ENCODE peak calls at places on chromosomes 5 and 9, in six cellular contexts. F, Y, D, A, N and E are unnamed samples.

GRCh38 chr9:128805661-128806060 is 12.6 kb upstream of the ENDOG start:
- DNase-seq in F (no peak), Y (no peak), D (no peak), A (no peak), N (no peak), E (no peak)

GRCh38 chr5:64160196-64160595 is 5.4 kb upstream of the RNF180 start:
- DNase-seq in F (no peak), Y (no peak), D (no peak), A (no peak), N (peak), E (no peak)

GRCh38 chr5:74261906-74262305 is 378.6 kb downstream of the ENC1 start:
- DNase-seq in F (no peak), Y (no peak), D (no peak), A (no peak), N (no peak), E (no peak)

GRCh38 chr9:16627967-16628366 is 242.5 kb downstream of the BNC2 start:
- DNase-seq in F (no peak), Y (no peak), D (no peak), A (no peak), N (no peak), E (no peak)

GRCh38 chr9:111805841-111806241 is 11.1 kb upstream of the SHOC1 start:
- DNase-seq in F (no peak), Y (no peak), D (no peak), A (no peak), N (peak), E (no peak)

GRCh38 chr9:105846825-105847224 is 152.5 kb downstream of the TMEM38B start:
- DNase-seq in F (no peak), Y (no peak), D (no peak), A (no peak), N (no peak), E (no peak)

GRCh38 chr9:133334161-133334560 is 1.8 kb downstream of the SURF6 start:
- DNase-seq in F (peak), Y (no peak), D (no peak), A (no peak), N (peak), E (no peak)

GRCh38 chr5:151037561-151038291 is 17.3 kb downstream of the GPX3 start:
- DNase-seq in F (no peak), Y (no peak), D (no peak), A (no peak), N (no peak), E (no peak)

GRCh38 chr5:176739461-176740051 is 70.8 kb upstream of the UNC5A start:
- DNase-seq in F (no peak), Y (no peak), D (no peak), A (no peak), N (no peak), E (peak)

GRCh38 chr9:93613791-93614190 is 37.4 kb downstream of the PHF2 start:
- DNase-seq in F (no peak), Y (no peak), D (no peak), A (no peak), N (no peak), E (no peak)

GRCh38 chr9:97853844-97854695 is 1.0 kb downstream of the FOXE1 start:
- DNase-seq in F (peak), Y (no peak), D (peak), A (peak), N (no peak), E (peak)

GRCh38 chr5:173598686-173599085 is 17.8 kb downstream of the BOD1 start:
- DNase-seq in F (no peak), Y (no peak), D (no peak), A (no peak), N (no peak), E (no peak)

GRCh38 chr9:98962181-98962560 is 18.5 kb downstream of the COL15A1 start:
- DNase-seq in F (no peak), Y (no peak), D (no peak), A (no peak), N (no peak), E (no peak)